ENCODE peak calls at places on chromosomes 12 and 14, in four cellular contexts. M is hepatocyte; K is tibial nerve; T is CD8-positive, alpha-beta memory T cell. J is an unnamed sample. For H3K4me1, the result is how much of the 10 kb centered on the place peaks cover.

GRCh38 chr12:19575307-19576243 is 136.3 kb downstream of the AEBP2 start:
- DNase-seq in M (peak), K (no peak), T (no peak), J (peak)

GRCh38 chr14:32697704-32698103 is 241.0 kb upstream of the NPAS3 start:
- DNase-seq in M (no peak), K (no peak), T (no peak), J (no peak)

GRCh38 chr12:76080017-76080728 is 4.3 kb downstream of the NAP1L1 start:
- DNase-seq in M (no peak), K (no peak), T (no peak), J (no peak)

GRCh38 chr12:59937148-59937547 is 341.3 kb downstream of the SLC16A7 start:
- DNase-seq in M (no peak), K (no peak), T (no peak), J (peak)

GRCh38 chr12:30847259-30847658 is 79.3 kb upstream of the TSPAN11 start:
- DNase-seq in M (peak), K (no peak), T (peak), J (peak)

GRCh38 chr12:9071976-9072375 is 43.7 kb downstream of the A2M start:
- DNase-seq in M (no peak), K (no peak), T (no peak), J (no peak)

GRCh38 chr12:111409403-111410228 is 3.9 kb downstream of the SH2B3 start:
- DNase-seq in M (no peak), K (no peak), T (no peak), J (peak)

GRCh38 chr12:99045158-99045557 is 400.1 kb downstream of the APAF1 start:
- DNase-seq in M (no peak), K (no peak), T (no peak), J (no peak)

GRCh38 chr14:92577321-92577742 is 63.8 kb downstream of the RIN3 start:
- DNase-seq in M (no peak), K (no peak), T (peak), J (no peak)

GRCh38 chr14:58690801-58691516 is 53.2 kb downstream of the DACT1 start:
- DNase-seq in M (no peak), K (no peak), T (no peak), J (no peak)

GRCh38 chr14:36856095-36856878 is 194.6 kb downstream of the PAX9 start:
- DNase-seq in M (no peak), K (no peak), T (no peak), J (no peak)

GRCh38 chr12:666766-667308 is 3.6 kb upstream of the NINJ2 start:
- DNase-seq in M (no peak), K (no peak), T (no peak), J (no peak)

GRCh38 chr12:16870845-16871244 is 264.9 kb upstream of the LMO3 start:
- DNase-seq in M (no peak), K (no peak), T (no peak), J (no peak)

GRCh38 chr12:62924084-62924483 is 10.9 kb downstream of the PPM1H start:
- DNase-seq in M (no peak), K (no peak), T (no peak), J (no peak)

GRCh38 chr12:58833844-58834243 is 86.5 kb downstream of the LRIG3 start:
- DNase-seq in M (no peak), K (no peak), T (no peak), J (no peak)

GRCh38 chr14:29587046-29587445 is 340.6 kb downstream of the PRKD1 start:
- DNase-seq in M (no peak), K (no peak), T (no peak), J (no peak)

GRCh38 chr14:94681300-94682060 is 69.3 kb downstream of the SERPINA3 start:
- DNase-seq in M (peak), K (peak), T (no peak), J (peak)

GRCh38 chr12:131122631-131123030 is 168.9 kb downstream of the ADGRD1 start:
- DNase-seq in M (no peak), K (no peak), T (no peak), J (no peak)

GRCh38 chr14:54226103-54226502 is 170.7 kb upstream of the CDKN3 start:
- DNase-seq in M (no peak), K (no peak), T (no peak), J (no peak)

GRCh38 chr12:7295529-7295928 is 8.3 kb upstream of the ACSM4 start:
- DNase-seq in M (no peak), K (no peak), T (no peak), J (no peak)

GRCh38 chr12:130658106-130658505 is 58.0 kb downstream of the RIMBP2 start:
- DNase-seq in M (no peak), K (no peak), T (no peak), J (no peak)

GRCh38 chr14:104394606-104394910 is 185.0 kb upstream of the C14orf180 start:
- DNase-seq in M (no peak), K (no peak), T (no peak), J (no peak)

GRCh38 chr12:27922591-27923139 is 49.9 kb downstream of the PTHLH start:
- DNase-seq in M (no peak), K (no peak), T (no peak), J (no peak)

GRCh38 chr14:32319368-32320049 is 9.6 kb upstream of the AKAP6 start:
- DNase-seq in M (no peak), K (no peak), T (no peak), J (no peak)

GRCh38 chr12:82789674-82790073 is 103.0 kb downstream of the TMTC2 start:
- DNase-seq in M (no peak), K (no peak), T (no peak), J (no peak)

GRCh38 chr12:82783456-82783855 is 96.8 kb downstream of the TMTC2 start:
- DNase-seq in M (no peak), K (no peak), T (no peak), J (no peak)

GRCh38 chr12:82793882-82794281 is 107.2 kb downstream of the TMTC2 start:
- DNase-seq in M (no peak), K (no peak), T (no peak), J (no peak)

GRCh38 chr12:82788594-82788993 is 101.9 kb downstream of the TMTC2 start:
- DNase-seq in M (no peak), K (no peak), T (no peak), J (no peak)
- H3K4me3 ChIP-seq in M (no peak), K (no peak), T (no peak), J (no peak)

GRCh38 chr14:99600232-99600888 is 3.6 kb downstream of the CCDC85C start:
- DNase-seq in M (no peak), K (no peak), T (no peak), J (peak)
- H3K4me1 ChIP-seq in M (half or more), K (under half), T (under half), J (under half)

DNA sequence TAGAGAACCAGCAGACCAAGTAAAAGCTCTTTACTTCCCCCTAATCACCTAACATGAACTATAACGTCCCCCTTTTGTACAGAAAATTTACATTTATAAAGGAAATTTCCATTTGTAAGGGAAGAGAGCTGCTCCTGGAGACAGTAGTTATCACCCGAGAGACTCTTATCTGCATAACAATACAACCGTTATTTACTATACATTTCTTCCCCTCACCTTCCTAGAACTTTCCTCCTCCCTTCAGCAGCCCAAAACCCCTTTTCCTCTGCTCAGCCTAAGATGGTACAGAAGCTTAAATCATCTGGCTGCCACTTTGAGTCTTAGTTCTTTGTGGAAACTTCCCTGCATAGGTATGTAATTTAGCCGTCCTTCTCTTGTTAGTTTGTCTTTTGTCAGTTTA is 40.4 kb upstream of the ETV6 start:
- DNase-seq in M (no peak), K (no peak), T (no peak), J (peak)
- H3K4me3 ChIP-seq in M (no peak), K (no peak), T (no peak), J (no peak)

GRCh38 chr12:110252716-110253115 is 28.3 kb upstream of the ATP2A2 start:
- DNase-seq in M (no peak), K (no peak), T (no peak), J (no peak)

GRCh38 chr12:110249716-110250225 is 31.3 kb upstream of the ATP2A2 start:
- DNase-seq in M (peak), K (no peak), T (no peak), J (no peak)

GRCh38 chr12:110253176-110253575 is 27.9 kb upstream of the ATP2A2 start:
- DNase-seq in M (no peak), K (peak), T (no peak), J (no peak)

GRCh38 chr12:110249105-110249504 is 31.9 kb upstream of the ATP2A2 start:
- DNase-seq in M (no peak), K (no peak), T (no peak), J (no peak)

DNA sequence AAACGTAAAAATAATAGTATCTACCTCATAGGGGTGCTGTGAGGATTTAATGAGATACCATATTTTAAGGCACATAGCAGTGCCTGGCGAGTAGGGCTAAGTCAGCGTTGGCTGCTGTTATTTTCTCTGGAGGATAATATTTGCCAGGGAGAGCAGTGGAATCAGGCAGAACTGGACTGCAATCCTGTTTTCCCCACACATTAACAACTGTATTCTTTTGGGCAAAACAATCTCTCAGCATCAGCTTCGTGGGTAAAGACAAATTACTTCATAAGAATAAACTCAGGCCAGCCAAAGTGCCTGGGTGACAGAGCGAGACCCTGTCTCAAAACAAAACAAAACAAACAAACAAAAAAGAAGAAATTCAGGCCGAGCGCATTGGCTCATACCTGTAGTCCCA is 29.7 kb upstream of the ATP2A2 start:
- DNase-seq in M (no peak), K (no peak), T (no peak), J (no peak)
- H3K4me1 ChIP-seq in M (under half), K (under half), T (under half), J (under half)

DNA sequence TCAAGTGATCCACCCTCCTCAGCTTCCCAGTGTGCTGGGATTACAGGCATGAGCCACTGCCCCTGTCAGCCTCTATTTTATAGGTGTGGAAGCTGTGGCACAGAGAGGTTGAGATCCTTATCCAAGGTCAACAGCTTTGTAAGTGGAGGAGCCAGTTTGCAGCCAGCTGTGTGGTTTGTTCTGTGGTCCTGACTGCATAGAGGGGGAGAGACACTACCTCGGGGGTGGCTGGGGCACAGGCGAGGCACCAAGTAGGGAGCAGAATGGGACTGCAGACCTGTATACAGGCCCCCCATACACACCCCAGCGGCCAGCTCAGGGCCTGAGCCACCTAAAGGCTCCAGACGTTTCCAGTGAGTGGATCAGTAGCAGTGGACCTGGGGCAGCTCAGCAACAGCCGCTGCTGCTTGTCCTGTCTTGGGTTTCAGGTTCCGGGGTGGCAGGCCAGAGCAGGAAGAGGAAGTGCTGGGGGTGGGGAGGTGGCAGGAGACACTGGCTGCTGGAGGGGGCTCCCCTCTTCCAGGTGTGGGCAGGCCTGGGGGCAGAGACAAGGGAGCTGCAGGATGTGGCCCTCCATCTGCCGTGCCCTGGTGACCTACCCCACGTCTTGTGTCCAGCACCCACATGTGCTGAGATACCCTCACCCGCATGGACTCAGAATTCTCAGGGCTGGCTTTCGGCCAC is 11.0 kb downstream of the ORAI1 start:
- DNase-seq in M (no peak), K (no peak), T (peak), J (no peak)
- H3K4me3 ChIP-seq in M (no peak), K (no peak), T (peak), J (no peak)

J was measured in mesendoderm.